ENCODE peak calls at places on chromosome 4, in eight cellular contexts. S is K562, G is stomach, H is transverse colon, U is suprapubic skin, J is HepG2, L is GM23338, M is GM12878. C is an unnamed sample.

GRCh38 chr4:52091811-52092210 is 40.7 kb downstream of the SPATA18 start:
- DNase-seq in S (no peak), G (no peak), H (no peak), U (no peak), J (peak; percentile 36), L (no peak), M (no peak), C (no peak)

GRCh38 chr4:146336413-146336807 is 122.1 kb downstream of the REELD1 start:
- DNase-seq in S (no peak), G (no peak), H (no peak), U (no peak), J (peak; percentile 5), L (no peak), M (no peak), C (no peak)

GRCh38 chr4:169249214-169249973 is 21.4 kb downstream of the SH3RF1 start:
- DNase-seq in S (no peak), G (no peak), H (no peak), U (no peak), J (peak; percentile 90), L (no peak), M (no peak), C (no peak)

GRCh38 chr4:105978684-105979296 is 83.5 kb downstream of the NPNT start:
- DNase-seq in S (no peak), G (no peak), H (no peak), U (no peak), J (no peak), L (no peak), M (no peak), C (no peak)

GRCh38 chr4:146960634-146961033 is 15.0 kb upstream of the TTC29 start:
- DNase-seq in S (no peak), G (no peak), H (no peak), U (no peak), J (no peak), L (no peak), M (no peak), C (no peak)

GRCh38 chr4:150746156-150746555 is 164.2 kb downstream of the MAB21L2 start:
- DNase-seq in S (no peak), G (no peak), H (no peak), U (no peak), J (no peak), L (no peak), M (no peak), C (no peak)

GRCh38 chr4:145619639-145619996 is 433 bp downstream of the MMAA start:
- DNase-seq in S (no peak), G (peak; percentile 77), H (peak; percentile 82), U (peak; percentile 63), J (peak; percentile 81), L (peak; percentile 58), M (peak; percentile 45), C (no peak)

GRCh38 chr4:3413217-3413671 is 28.5 kb upstream of the HGFAC start:
- DNase-seq in S (no peak), G (no peak), H (no peak), U (peak; percentile 34), J (no peak), L (no peak), M (no peak), C (no peak)

GRCh38 chr4:33890841-33891240 is 2353.5 kb downstream of the ARAP2 start:
- DNase-seq in S (no peak), G (no peak), H (no peak), U (no peak), J (no peak), L (no peak), M (no peak), C (no peak)

GRCh38 chr4:15963001-15963451 is at the start of gene FGFBP2:
- DNase-seq in S (no peak), G (peak; percentile 51), H (peak; percentile 59), U (no peak), J (peak; percentile 33), L (peak; percentile 84), M (no peak), C (no peak)

GRCh38 chr4:15965325-15965724 is 2.4 kb upstream of the FGFBP2 start:
- DNase-seq in S (no peak), G (no peak), H (no peak), U (no peak), J (no peak), L (no peak), M (no peak), C (no peak)

GRCh38 chr4:15963568-15963967 is 593 bp upstream of the FGFBP2 start:
- DNase-seq in S (no peak), G (no peak), H (no peak), U (no peak), J (no peak), L (no peak), M (no peak), C (no peak)

GRCh38 chr4:15961778-15962510 is 1.0 kb downstream of the FGFBP2 start:
- DNase-seq in S (no peak), G (no peak), H (no peak), U (no peak), J (no peak), L (no peak), M (no peak), C (no peak)

GRCh38 chr4:15964159-15964558 is 1.2 kb upstream of the FGFBP2 start:
- DNase-seq in S (no peak), G (no peak), H (no peak), U (no peak), J (no peak), L (peak; percentile 57), M (no peak), C (no peak)
- TF ChIP-seq CTCF in S (no peak), G (no peak), H (no peak), U (no peak), J (peak; percentile 28), L (peak; percentile 60), M (no peak), C (no peak)

GRCh38 chr4:97159625-97160024 is 983.7 kb downstream of the STPG2 start:
- DNase-seq in S (no peak), G (no peak), H (peak; percentile 11), U (no peak), J (no peak), L (no peak), M (no peak), C (no peak)
- TF ChIP-seq POLR2AphosphoS5 in S (no peak), G (no peak), H (no peak), U (no peak), J (no peak), L (no peak), M (no peak), C (no peak)

DNA sequence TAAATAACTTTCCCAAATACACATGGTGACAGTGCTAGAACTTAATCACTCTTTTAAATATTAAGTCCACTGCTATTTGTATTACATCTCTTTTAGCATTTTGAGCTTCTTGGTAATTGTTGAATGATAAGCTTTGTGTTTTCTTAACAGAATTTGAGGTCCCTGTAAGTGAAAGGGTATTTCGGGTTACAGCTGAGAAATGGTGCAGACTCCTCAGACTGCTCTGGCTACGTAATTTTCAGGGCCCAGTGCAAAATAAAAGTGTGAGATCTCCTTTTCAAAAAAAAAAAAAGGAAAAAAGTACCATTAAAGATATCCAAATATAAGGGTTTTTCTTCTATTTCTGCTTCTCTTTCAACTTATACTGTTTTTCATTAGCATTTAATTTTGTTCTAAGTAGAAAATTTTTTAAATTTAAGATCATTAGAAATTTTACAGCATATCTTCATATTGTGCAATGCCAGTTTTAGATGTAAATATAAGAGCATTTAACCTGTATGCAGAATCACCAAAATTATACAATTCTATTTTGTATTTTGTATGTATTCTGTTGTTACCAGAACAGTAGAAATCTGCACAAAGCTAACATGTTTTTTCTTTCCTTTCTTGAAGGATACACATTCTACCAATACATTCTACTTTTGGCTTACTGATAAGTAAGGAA is 33.6 kb upstream of the FGF5 start:
- DNase-seq in S (no peak), G (no peak), H (no peak), U (no peak), J (no peak), L (no peak), M (no peak), C (no peak)
- H3K4me1 ChIP-seq in S (peaks cover 4% of the 10 kb centered on the region), G (no peaks in the 10 kb centered on the region), H (no peaks in the 10 kb centered on the region), U (no peaks in the 10 kb centered on the region), J (no peaks in the 10 kb centered on the region), L (no peaks in the 10 kb centered on the region), M (peaks cover 23% of the 10 kb centered on the region), C (no peaks in the 10 kb centered on the region)

GRCh38 chr4:76106442-76106841 is 31.9 kb downstream of the ART3 start:
- DNase-seq in S (no peak), G (no peak), H (no peak), U (no peak), J (no peak), L (peak; percentile 62), M (no peak), C (no peak)

GRCh38 chr4:76105652-76106051 is 31.1 kb downstream of the ART3 start:
- DNase-seq in S (no peak), G (no peak), H (no peak), U (no peak), J (no peak), L (no peak), M (no peak), C (no peak)

DNA sequence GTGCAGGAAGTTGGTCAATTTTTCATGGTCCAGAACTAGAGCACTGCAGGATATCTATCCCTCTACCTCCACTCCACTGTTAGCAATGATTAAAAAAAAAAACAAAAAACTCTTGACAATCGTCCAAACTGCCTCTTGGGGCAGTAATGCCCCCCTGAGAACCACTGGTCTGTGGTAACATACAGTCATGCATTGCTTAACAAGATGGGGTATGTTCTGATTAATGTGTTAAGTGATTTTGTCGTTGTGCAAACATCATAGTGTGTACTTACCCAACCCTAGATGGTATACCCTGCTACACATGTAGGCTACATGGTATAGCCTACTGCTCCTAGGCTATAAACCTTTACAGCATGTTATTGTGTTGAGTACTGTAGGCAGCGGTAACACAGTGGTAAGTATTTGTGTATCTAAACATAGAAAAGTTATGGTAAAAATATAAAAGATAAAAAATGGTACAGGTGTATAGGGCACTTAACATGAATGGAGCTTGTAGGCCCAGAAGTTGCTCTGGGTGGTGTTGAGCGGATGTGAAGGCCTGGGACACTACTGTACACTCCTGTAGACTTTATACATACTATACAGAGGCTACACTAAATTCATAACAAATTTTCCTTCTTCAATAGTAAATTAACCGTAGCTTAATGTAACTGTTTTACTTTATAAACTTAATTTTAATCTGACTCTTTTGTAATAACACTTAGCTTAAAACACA is 34.1 kb downstream of the ART3 start:
- DNase-seq in S (no peak), G (no peak), H (no peak), U (no peak), J (peak; percentile 20), L (peak; percentile 46), M (no peak), C (no peak)
- TF ChIP-seq CTCF in S (peak; percentile 31), G (no peak), H (no peak), U (no peak), J (no peak), L (peak; percentile 45), M (peak; percentile 18), C (no peak)

DNA sequence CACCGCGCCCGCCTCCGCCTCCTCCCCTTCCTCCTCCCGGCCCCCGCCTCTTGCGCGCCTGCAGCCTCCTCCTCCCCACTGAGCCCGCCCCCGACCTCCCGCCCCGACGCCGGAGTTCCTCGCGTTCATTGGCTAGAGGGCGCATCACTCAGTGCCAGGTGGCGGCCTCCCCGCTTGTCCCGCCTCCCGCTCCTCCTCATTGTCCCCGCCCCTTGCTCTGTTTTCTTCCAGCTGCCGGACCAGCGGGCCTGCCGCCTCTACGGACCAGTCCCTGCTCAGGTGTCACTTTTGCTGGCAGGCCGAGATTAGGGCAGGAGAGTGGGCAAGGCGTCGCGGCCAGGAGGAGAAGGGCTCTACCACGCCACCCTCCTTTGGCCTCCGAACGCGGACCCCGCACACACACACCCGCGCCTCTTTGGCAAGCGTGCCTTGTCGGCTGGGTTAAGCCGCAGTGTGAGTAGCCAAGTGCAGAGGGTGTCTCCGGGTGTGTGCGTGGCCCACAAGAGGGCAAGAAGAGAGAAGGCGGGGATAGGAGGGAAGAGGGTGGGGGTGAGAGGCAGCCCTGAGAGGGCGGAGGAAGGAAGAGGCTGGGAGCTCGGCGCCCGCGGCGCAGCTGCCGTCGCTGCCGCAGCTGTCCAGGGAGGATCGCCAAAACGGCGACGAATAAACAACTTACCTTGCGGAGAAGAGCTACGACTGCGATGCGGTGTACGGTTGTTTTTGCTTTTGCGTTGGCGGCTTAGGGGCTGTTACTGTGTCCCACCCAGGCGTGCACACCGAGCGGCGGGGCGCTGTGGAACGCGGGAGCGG is 436 bp upstream of the PPP3CA start:
- DNase-seq in S (peak; percentile 100), G (peak; percentile 100), H (peak; percentile 100), U (peak; percentile 99), J (peak; percentile 87), L (peak; percentile 98), M (peak; percentile 83), C (peak; percentile 99)
- TF ChIP-seq POLR2AphosphoS5 in S (no peak), G (peak; percentile 59), H (peak; percentile 95), U (peak; percentile 75), J (peak; percentile 81), L (peak; percentile 76), M (peak; percentile 30), C (peak; percentile 54)